ENCODE peak calls at places on chromosome X, in eight cellular contexts. W is CD8-positive, alpha-beta T cell; J is fibroblast of lung; S is lower lobe of right lung; H is tibial artery; D is HFF-Myc; Y is RWPE2; U is cardiac fibroblast. G is an unnamed sample.

GRCh38 chrX:38515291-38515690 is 46.1 kb upstream of the TSPAN7 start:
- DNase-seq in W (no peak), J (no peak), S (no peak), H (no peak), D (no peak), Y (no peak), U (no peak), G (no peak)

GRCh38 chrX:13863326-13863725 is 46.4 kb upstream of the GPM6B start:
- DNase-seq in W (no peak), J (peak; percentile 32), S (no peak), H (no peak), D (no peak), Y (no peak), U (no peak), G (no peak)

GRCh38 chrX:5681159-5681558 is 547.5 kb downstream of the NLGN4X start:
- DNase-seq in W (no peak), J (peak; percentile 18), S (no peak), H (no peak), D (no peak), Y (no peak), U (no peak), G (peak; percentile 0)

GRCh38 chrX:148380614-148381561 is 119.5 kb upstream of the AFF2 start:
- DNase-seq in W (no peak), J (peak; percentile 32), S (no peak), H (no peak), D (no peak), Y (no peak), U (no peak), G (no peak)

GRCh38 chrX:23503835-23504539 is 163.3 kb upstream of the PRDX4 start:
- DNase-seq in W (no peak), J (peak; percentile 93), S (peak; percentile 70), H (peak; percentile 80), D (peak; percentile 64), Y (peak; percentile 87), U (peak; percentile 89), G (peak; percentile 88)

GRCh38 chrX:106263817-106264216 is 95.7 kb downstream of the PWWP3B start:
- DNase-seq in W (no peak), J (peak; percentile 56), S (no peak), H (no peak), D (no peak), Y (no peak), U (peak; percentile 57), G (peak; percentile 75)

GRCh38 chrX:65196758-65197371 is 220.6 kb upstream of the ZC4H2 start:
- DNase-seq in W (no peak), J (no peak), S (peak; percentile 38), H (no peak), D (no peak), Y (no peak), U (no peak), G (no peak)

GRCh38 chrX:30657542-30658238 is 4.5 kb downstream of the GK start:
- DNase-seq in W (no peak), J (peak; percentile 12), S (no peak), H (no peak), D (no peak), Y (no peak), U (peak; percentile 81), G (peak; percentile 83)

GRCh38 chrX:11908371-11908770 is 150.3 kb downstream of the MSL3 start:
- DNase-seq in W (no peak), J (peak; percentile 23), S (no peak), H (no peak), D (no peak), Y (no peak), U (peak; percentile 45), G (peak; percentile 44)

GRCh38 chrX:108199691-108200090 is 108.1 kb downstream of the ATG4A start:
- DNase-seq in W (no peak), J (peak; percentile 15), S (no peak), H (no peak), D (no peak), Y (no peak), U (peak; percentile 54), G (peak; percentile 25)

GRCh38 chrX:101081257-101081656 is 2.6 kb downstream of the TMEM35A start:
- DNase-seq in W (no peak), J (peak; percentile 16), S (no peak), H (no peak), D (no peak), Y (no peak), U (no peak), G (peak; percentile 50)
- H3K4me3 ChIP-seq in W (no peak overlapping the region), J (no peak overlapping the region), S (no peak overlapping the region), H (no peak overlapping the region), D (no peak overlapping the region), Y (no peak overlapping the region), U (no peak overlapping the region), G (no peak overlapping the region)

DNA sequence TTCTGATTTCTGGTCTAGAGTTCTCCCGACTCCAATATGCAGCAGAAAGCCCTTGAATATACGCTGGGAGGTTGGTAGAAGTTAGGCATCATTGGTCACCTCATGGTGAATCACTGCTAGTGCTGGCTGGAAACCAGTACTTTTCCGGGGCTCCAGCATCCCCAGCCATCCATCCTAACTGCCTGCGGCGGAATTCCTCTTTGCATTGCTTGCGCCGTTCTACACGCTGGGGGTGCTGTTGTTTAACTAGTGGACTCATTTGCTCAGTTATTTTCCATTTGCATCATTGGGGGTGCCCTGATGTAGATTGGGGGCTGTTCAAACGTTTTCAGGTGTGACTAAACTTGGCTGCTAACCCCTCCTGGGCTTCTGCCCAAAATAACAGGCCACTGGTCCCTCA is 23.3 kb upstream of the GPR50 start:
- DNase-seq in W (no peak), J (peak; percentile 37), S (no peak), H (no peak), D (peak; percentile 4), Y (no peak), U (peak; percentile 28), G (peak; percentile 59)
- TF ChIP-seq CTCF in W (no peak), J (peak; percentile 13), S (no peak), H (no peak), D (no peak), Y (peak; percentile 58), U (peak; percentile 2), G (no peak)

DNA sequence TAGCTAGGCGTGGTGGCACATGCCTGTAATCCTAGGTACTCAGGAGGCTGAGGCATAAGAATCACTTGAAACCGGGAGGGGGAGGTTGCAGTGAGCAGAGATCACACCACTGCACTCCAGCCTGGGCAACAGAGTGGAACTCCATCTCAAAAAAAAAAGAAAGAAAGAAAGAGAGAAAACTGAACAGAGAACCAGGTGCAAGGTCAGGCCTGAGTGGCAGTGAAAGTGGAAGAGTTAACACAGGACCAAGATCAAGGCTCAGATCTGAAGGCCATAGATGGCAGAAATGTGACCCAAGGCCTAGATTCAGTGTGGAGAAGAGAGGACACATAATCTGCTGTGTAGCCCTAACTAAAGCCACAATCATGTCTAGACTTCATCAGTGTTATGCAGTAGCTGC is 4.9 kb upstream of the ZNF630 start:
- DNase-seq in W (no peak), J (no peak), S (no peak), H (no peak), D (no peak), Y (no peak), U (no peak), G (no peak)
- H3K4me3 ChIP-seq in W (no peak overlapping the region), J (no peak overlapping the region), S (no peak overlapping the region), H (no peak overlapping the region), D (no peak overlapping the region), Y (no peak overlapping the region), U (no peak overlapping the region), G (no peak overlapping the region)

DNA sequence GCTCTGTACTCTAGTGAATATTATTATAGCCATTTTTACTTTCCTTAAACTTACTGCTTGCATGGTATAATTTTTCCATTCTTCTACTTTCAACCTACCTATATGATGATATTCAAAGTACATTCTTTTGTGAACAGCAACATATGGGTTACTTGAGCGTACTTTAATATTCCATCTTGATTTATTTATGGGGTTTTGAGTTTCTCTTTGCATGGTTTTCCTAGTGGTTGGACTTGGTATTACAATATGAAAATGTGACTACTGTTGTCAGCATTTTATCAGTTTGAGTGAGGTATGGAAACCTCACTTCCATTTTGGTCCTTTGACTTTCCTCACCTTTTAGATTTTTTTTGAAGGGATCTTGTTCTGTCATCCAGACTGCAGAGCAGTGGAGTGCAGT is 35.9 kb downstream of the ADGRG4 start:
- DNase-seq in W (no peak), J (no peak), S (no peak), H (no peak), D (no peak), Y (no peak), U (peak; percentile 10), G (no peak)
- TF ChIP-seq CTCF in W (no peak), J (no peak), S (no peak), H (no peak), D (no peak), Y (no peak), U (peak; percentile 20), G (peak; percentile 9)

G was measured in bronchial epithelial cell.